ENCODE peak calls at places on chromosomes 11 and 22, in five cellular contexts. A is T-cell; K is kidney; S is NCI-H1092; M is stimulated activated CD8-positive, alpha-beta memory T cell treated with anti-CD3 and anti-CD28 coated beads, Interleukin-12 subunit alpha, Interleukin-12 subunit beta, amount 100 ng/mL, for 1 hour. Z is an unnamed sample.

GRCh38 chr11:95282337-95282751 is 51.3 kb upstream of the SESN3 start:
- DNase-seq in A (no peak), K (no peak), S (no peak), M (no peak), Z (no peak)

GRCh38 chr11:13333456-13333957 is 55.9 kb downstream of the BMAL1 start:
- DNase-seq in A (no peak), K (no peak), S (no peak), M (no peak), Z (no peak)

GRCh38 chr11:35250192-35250591 is 111.2 kb downstream of the CD44 start:
- DNase-seq in A (no peak), K (no peak), S (no peak), M (no peak), Z (no peak)

GRCh38 chr11:134676516-134677287 is 264.7 kb upstream of the B3GAT1 start:
- DNase-seq in A (no peak), K (no peak), S (no peak), M (no peak), Z (no peak)

GRCh38 chr11:8646873-8647272 is 35.6 kb downstream of the TRIM66 start:
- DNase-seq in A (no peak), K (no peak), S (no peak), M (no peak), Z (no peak)

GRCh38 chr22:24703101-24703500 is 71.4 kb downstream of the PIWIL3 start:
- DNase-seq in A (no peak), K (no peak), S (peak), M (no peak), Z (no peak)

GRCh38 chr22:48270731-48271130 is 1508.3 kb downstream of the TBC1D22A start:
- DNase-seq in A (no peak), K (no peak), S (no peak), M (no peak), Z (no peak)

GRCh38 chr11:39784873-39785272 is 1674.6 kb downstream of the LRRC4C start:
- DNase-seq in A (no peak), K (peak), S (no peak), M (no peak), Z (no peak)

GRCh38 chr11:2135648-2136201 is 3.5 kb downstream of the IGF2 start:
- DNase-seq in A (no peak), K (peak), S (no peak), M (no peak), Z (no peak)

GRCh38 chr22:46122511-46122971 is 27.8 kb upstream of the PPARA start:
- DNase-seq in A (peak), K (peak), S (no peak), M (peak), Z (peak)

GRCh38 chr11:62108971-62109391 is 14.8 kb upstream of the INCENP start:
- DNase-seq in A (no peak), K (no peak), S (no peak), M (no peak), Z (no peak)

GRCh38 chr11:1129143-1129665 is 28.5 kb upstream of the MUC5AC start:
- DNase-seq in A (no peak), K (peak), S (no peak), M (no peak), Z (no peak)

GRCh38 chr11:116955548-116955947 is 118.1 kb upstream of the APOA1 start:
- DNase-seq in A (no peak), K (no peak), S (no peak), M (no peak), Z (no peak)

GRCh38 chr22:22887621-22888503 is at the start of gene IGLL5:
- DNase-seq in A (no peak), K (no peak), S (no peak), M (no peak), Z (no peak)

GRCh38 chr22:44994399-44995281 is 15.2 kb downstream of the PHF21B start:
- DNase-seq in A (no peak), K (no peak), S (no peak), M (no peak), Z (peak)

GRCh38 chr11:95567685-95568084 is 221.9 kb downstream of the FAM76B start:
- DNase-seq in A (no peak), K (no peak), S (no peak), M (no peak), Z (no peak)

GRCh38 chr11:66973956-66974585 is 1.0 kb upstream of the C11orf86 start:
- DNase-seq in A (no peak), K (no peak), S (no peak), M (no peak), Z (no peak)

GRCh38 chr11:102451693-102452460 is 688 bp downstream of the TMEM123 start:
- DNase-seq in A (peak), K (peak), S (peak), M (peak), Z (peak)

GRCh38 chr11:77095551-77096490 is 6.8 kb upstream of the OMP start:
- DNase-seq in A (no peak), K (peak), S (no peak), M (no peak), Z (no peak)

GRCh38 chr11:121886956-121887355 is 229.1 kb downstream of the BLID start:
- DNase-seq in A (no peak), K (no peak), S (no peak), M (no peak), Z (no peak)

GRCh38 chr11:78800089-78800690 is 225.5 kb upstream of the NARS2 start:
- DNase-seq in A (no peak), K (no peak), S (no peak), M (no peak), Z (no peak)

GRCh38 chr22:35576671-35577070 is 36.0 kb downstream of the RASD2 start:
- DNase-seq in A (no peak), K (no peak), S (no peak), M (no peak), Z (no peak)

GRCh38 chr11:118532852-118533768 is 2.1 kb downstream of the TMEM25 start:
- DNase-seq in A (no peak), K (peak), S (no peak), M (no peak), Z (no peak)

GRCh38 chr22:35615156-35615555 is 2.0 kb downstream of the MB start:
- DNase-seq in A (no peak), K (peak), S (no peak), M (no peak), Z (no peak)

GRCh38 chr11:108131993-108132392 is 10.6 kb downstream of the ACAT1 start:
- DNase-seq in A (no peak), K (no peak), S (no peak), M (no peak), Z (no peak)

GRCh38 chr11:8561461-8561860 is 32.6 kb downstream of the STK33 start:
- DNase-seq in A (no peak), K (no peak), S (no peak), M (no peak), Z (no peak)

GRCh38 chr11:27614092-27614491 is 86.2 kb downstream of the BDNF start:
- DNase-seq in A (no peak), K (no peak), S (no peak), M (no peak), Z (no peak)

GRCh38 chr11:101456812-101457211 is 127.0 kb downstream of the TRPC6 start:
- DNase-seq in A (no peak), K (no peak), S (no peak), M (no peak), Z (no peak)

GRCh38 chr22:44345872-44346271 is 33.1 kb upstream of the SHISAL1 start:
- DNase-seq in A (no peak), K (no peak), S (no peak), M (no peak), Z (no peak)

GRCh38 chr11:31820438-31820818 is 9.3 kb upstream of the PAX6 start:
- DNase-seq in A (no peak), K (no peak), S (no peak), M (no peak), Z (no peak)

GRCh38 chr11:69912911-69913451 is 93.8 kb upstream of the FGF3 start:
- DNase-seq in A (no peak), K (no peak), S (no peak), M (no peak), Z (peak)

GRCh38 chr11:70026726-70027125 is 51.4 kb upstream of the ANO1 start:
- DNase-seq in A (no peak), K (no peak), S (no peak), M (no peak), Z (no peak)

GRCh38 chr11:9704037-9704436 is 40.2 kb downstream of the SWAP70 start:
- DNase-seq in A (no peak), K (no peak), S (no peak), M (no peak), Z (no peak)

GRCh38 chr11:12915093-12915492 is 94.0 kb upstream of the RASSF10 start:
- DNase-seq in A (no peak), K (no peak), S (no peak), M (no peak), Z (no peak)

GRCh38 chr11:68127791-68128681 is 6.8 kb upstream of the CHKA start:
- DNase-seq in A (no peak), K (peak), S (no peak), M (no peak), Z (peak)

GRCh38 chr22:42801537-42802165 is 55.4 kb downstream of the ARFGAP3 start:
- DNase-seq in A (no peak), K (no peak), S (no peak), M (no peak), Z (no peak)

GRCh38 chr22:45612451-45612901 is 59.2 kb upstream of the ATXN10 start:
- DNase-seq in A (peak), K (peak), S (no peak), M (no peak), Z (peak)

GRCh38 chr11:3051435-3052108 is 5.7 kb downstream of the CARS1 start:
- DNase-seq in A (no peak), K (peak), S (no peak), M (no peak), Z (peak)

Z was measured in right cardiac atrium.